ENCODE peak calls at places on chromosomes 6 and 20, in seven cellular contexts. O is Ammon's horn; N is BJ; M is effector CD4-positive, alpha-beta T cell; P is T-helper 2 cell; L is HT-29; X is stimulated activated CD4-positive, alpha-beta T cell treated with anti-CD3 and anti-CD28 coated beads, Interleukin-4, amount 100 ng/mL, for 48 hours. F is an unnamed sample.

GRCh38 chr20:50826121-50826520 is 31.3 kb downstream of the BCAS4 start:
- DNase-seq in O (no peak), N (no peak), M (no peak), P (no peak), L (no peak), X (no peak), F (no peak)

GRCh38 chr6:162371133-162371532 is 356.4 kb downstream of the PRKN start:
- DNase-seq in O (peak), N (no peak), M (no peak), P (no peak), L (no peak), X (no peak), F (no peak)

GRCh38 chr6:4561773-4562172 is 214.4 kb upstream of the CDYL start:
- DNase-seq in O (no peak), N (no peak), M (no peak), P (no peak), L (no peak), X (no peak), F (no peak)

GRCh38 chr20:37816726-37817125 is 86.2 kb upstream of the VSTM2L start:
- DNase-seq in O (no peak), N (no peak), M (no peak), P (no peak), L (no peak), X (no peak), F (no peak)

GRCh38 chr20:56245761-56246160 is 2.8 kb upstream of the MC3R start:
- DNase-seq in O (no peak), N (no peak), M (no peak), P (no peak), L (no peak), X (no peak), F (no peak)

GRCh38 chr6:136553166-136553787 is 3.1 kb upstream of the MAP7 start:
- DNase-seq in O (no peak), N (no peak), M (no peak), P (no peak), L (peak), X (no peak), F (no peak)

GRCh38 chr6:137977814-137978213 is 110.8 kb downstream of the TNFAIP3 start:
- DNase-seq in O (no peak), N (no peak), M (no peak), P (no peak), L (no peak), X (no peak), F (no peak)

GRCh38 chr20:57770852-57771746 is 61.3 kb upstream of the PMEPA1 start:
- DNase-seq in O (no peak), N (no peak), M (no peak), P (no peak), L (no peak), X (no peak), F (no peak)

GRCh38 chr6:34460796-34461507 is 4.9 kb upstream of the PACSIN1 start:
- DNase-seq in O (no peak), N (no peak), M (no peak), P (no peak), L (no peak), X (no peak), F (no peak)

GRCh38 chr20:62590301-62591121 is 51.8 kb upstream of the SLCO4A1 start:
- DNase-seq in O (no peak), N (no peak), M (no peak), P (no peak), L (peak), X (no peak), F (no peak)

GRCh38 chr6:97032950-97033349 is 108.4 kb downstream of the KLHL32 start:
- DNase-seq in O (no peak), N (no peak), M (no peak), P (no peak), L (no peak), X (no peak), F (no peak)

GRCh38 chr6:137342607-137343186 is 123.5 kb upstream of the IFNGR1 start:
- DNase-seq in O (peak), N (no peak), M (no peak), P (no peak), L (no peak), X (no peak), F (no peak)

F was measured in central memory CD4-positive, alpha-beta T cell.